ENCODE peak calls at places on chromosomes 11 and 22, in seven cellular contexts. K is cardiac muscle cell, T is dorsolateral prefrontal cortex, H is ovary, O is WERI-Rb-1, G is left lung, Y is MM.1S. W is an unnamed sample.

GRCh38 chr22:42581762-42582716 is 28.3 kb downstream of the SERHL2 start:
- DNase-seq in O (peak), K (peak), G (peak), H (peak), T (peak), Y (peak), W (peak)

GRCh38 chr11:35615911-35616900 is 2.1 kb upstream of the FJX1 start:
- DNase-seq in O (no peak), T (no peak), H (peak), Y (peak), K (peak), G (no peak), W (peak)

GRCh38 chr22:27991586-27992293 is 72.7 kb upstream of the PITPNB start:
- DNase-seq in Y (no peak), O (no peak), K (no peak), H (peak), T (no peak), G (no peak), W (no peak)

GRCh38 chr22:23828800-23829680 is 9.8 kb downstream of the DERL3 start:
- DNase-seq in T (no peak), G (no peak), K (no peak), H (no peak), O (no peak), Y (no peak), W (no peak)

GRCh38 chr11:12430912-12431311 is 53.5 kb downstream of the PARVA start:
- DNase-seq in G (no peak), H (peak), O (no peak), K (peak), T (no peak), Y (no peak), W (no peak)

GRCh38 chr11:129368889-129369672 is 6.6 kb upstream of the BARX2 start:
- DNase-seq in Y (peak), T (no peak), O (no peak), H (no peak), K (no peak), G (no peak), W (no peak)

GRCh38 chr22:36197065-36197440 is 4.6 kb downstream of the APOL4 start:
- DNase-seq in Y (peak), O (peak), T (no peak), K (peak), G (no peak), H (peak), W (no peak)

GRCh38 chr11:74696488-74696887 is 34.7 kb downstream of the CHRDL2 start:
- DNase-seq in Y (no peak), H (peak), K (peak), G (no peak), T (no peak), O (no peak), W (no peak)

GRCh38 chr11:77111277-77111676 is 8.6 kb downstream of the OMP start:
- DNase-seq in T (no peak), K (no peak), Y (no peak), O (no peak), G (no peak), H (no peak), W (no peak)

GRCh38 chr11:101618691-101619090 is 34.9 kb upstream of the TRPC6 start:
- DNase-seq in T (no peak), Y (no peak), O (no peak), G (no peak), K (no peak), H (no peak), W (no peak)

GRCh38 chr11:118295199-118295598 is 9.3 kb upstream of the CD3E start:
- DNase-seq in T (no peak), H (no peak), O (no peak), Y (no peak), G (no peak), K (no peak), W (no peak)

GRCh38 chr11:101582242-101583052 is 1.4 kb downstream of the TRPC6 start:
- DNase-seq in O (peak), K (no peak), T (no peak), Y (no peak), H (peak), G (peak), W (no peak)

GRCh38 chr22:49885281-49885680 is 31.6 kb downstream of the ZBED4 start:
- DNase-seq in T (no peak), O (no peak), Y (no peak), G (no peak), K (no peak), H (no peak), W (no peak)

GRCh38 chr11:13114566-13115465 is 105.7 kb downstream of the RASSF10 start:
- DNase-seq in H (no peak), G (no peak), K (no peak), Y (no peak), O (peak), T (no peak), W (no peak)

GRCh38 chr11:124415356-124415923 is 9.2 kb downstream of the OR8B4 start:
- DNase-seq in Y (peak), G (no peak), K (peak), O (no peak), T (no peak), H (no peak), W (no peak)

GRCh38 chr11:35911616-35912165 is 32.2 kb upstream of the LDLRAD3 start:
- DNase-seq in Y (no peak), K (peak), T (no peak), O (no peak), G (no peak), H (no peak), W (no peak)

GRCh38 chr11:6298605-6299004 is 21.7 kb downstream of the CAVIN3 start:
- DNase-seq in K (peak), G (peak), Y (peak), O (peak), H (no peak), T (no peak), W (no peak)

GRCh38 chr11:74863410-74863809 is 85.5 kb downstream of the XRRA1 start:
- DNase-seq in Y (no peak), T (no peak), G (no peak), O (no peak), K (no peak), H (no peak), W (no peak)

GRCh38 chr11:105553015-105553414 is 56.9 kb upstream of the GRIA4 start:
- DNase-seq in T (no peak), O (no peak), Y (no peak), K (peak), H (no peak), G (no peak), W (no peak)

GRCh38 chr11:34531663-34532062 is 18.1 kb upstream of the ELF5 start:
- DNase-seq in T (no peak), H (no peak), O (no peak), Y (no peak), G (no peak), K (no peak), W (no peak)

GRCh38 chr11:116061322-116061721 is 557.1 kb upstream of the CADM1 start:
- DNase-seq in G (no peak), H (no peak), T (no peak), Y (no peak), O (no peak), K (no peak), W (no peak)

GRCh38 chr11:35427158-35427557 is 7.8 kb upstream of the SLC1A2 start:
- DNase-seq in T (no peak), K (peak), H (no peak), Y (no peak), O (no peak), G (no peak), W (no peak)

GRCh38 chr11:95299078-95299611 is 68.1 kb upstream of the SESN3 start:
- DNase-seq in K (no peak), G (no peak), O (no peak), T (no peak), H (no peak), Y (no peak), W (no peak)

DNA sequence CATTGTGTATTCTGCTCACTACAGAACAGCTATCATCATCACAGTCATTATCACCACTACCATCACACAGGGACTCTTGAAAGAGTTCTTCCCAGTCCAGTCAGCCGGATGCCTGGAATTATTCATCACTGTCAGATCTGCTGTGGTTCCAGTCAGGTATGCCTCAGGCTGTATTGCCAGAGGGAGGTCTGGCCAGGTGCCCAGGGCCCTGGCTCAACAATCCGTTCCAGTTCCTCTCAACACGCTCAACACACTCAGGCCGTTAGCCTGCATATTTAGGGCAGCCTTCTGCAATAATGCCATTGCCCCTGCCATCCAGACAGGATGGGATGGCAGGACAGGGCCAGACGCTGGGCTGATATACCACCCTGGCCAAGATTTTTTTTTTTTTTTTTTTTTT is 28.6 kb upstream of the RASL10A start:
- DNase-seq in Y (no peak), K (peak), H (peak), O (no peak), T (no peak), G (peak), W (no peak)
- H3K27ac ChIP-seq in Y (no peak), K (peak), H (no peak), O (peak), T (peak), G (no peak), W (no peak)

GRCh38 chr11:125978171-125978570 is 32.3 kb downstream of the VSIG10L2 start:
- DNase-seq in K (no peak), Y (no peak), H (no peak), O (no peak), G (no peak), T (no peak), W (no peak)

GRCh38 chr11:125980421-125980820 is 34.6 kb downstream of the VSIG10L2 start:
- DNase-seq in T (no peak), Y (no peak), G (no peak), K (no peak), O (no peak), H (no peak), W (no peak)

GRCh38 chr11:125979521-125979920 is 33.7 kb downstream of the VSIG10L2 start:
- DNase-seq in O (no peak), T (no peak), Y (no peak), K (no peak), H (no peak), G (no peak), W (no peak)

GRCh38 chr11:125977333-125977732 is 31.5 kb downstream of the VSIG10L2 start:
- DNase-seq in T (no peak), H (no peak), Y (no peak), K (no peak), G (no peak), O (no peak), W (no peak)

DNA sequence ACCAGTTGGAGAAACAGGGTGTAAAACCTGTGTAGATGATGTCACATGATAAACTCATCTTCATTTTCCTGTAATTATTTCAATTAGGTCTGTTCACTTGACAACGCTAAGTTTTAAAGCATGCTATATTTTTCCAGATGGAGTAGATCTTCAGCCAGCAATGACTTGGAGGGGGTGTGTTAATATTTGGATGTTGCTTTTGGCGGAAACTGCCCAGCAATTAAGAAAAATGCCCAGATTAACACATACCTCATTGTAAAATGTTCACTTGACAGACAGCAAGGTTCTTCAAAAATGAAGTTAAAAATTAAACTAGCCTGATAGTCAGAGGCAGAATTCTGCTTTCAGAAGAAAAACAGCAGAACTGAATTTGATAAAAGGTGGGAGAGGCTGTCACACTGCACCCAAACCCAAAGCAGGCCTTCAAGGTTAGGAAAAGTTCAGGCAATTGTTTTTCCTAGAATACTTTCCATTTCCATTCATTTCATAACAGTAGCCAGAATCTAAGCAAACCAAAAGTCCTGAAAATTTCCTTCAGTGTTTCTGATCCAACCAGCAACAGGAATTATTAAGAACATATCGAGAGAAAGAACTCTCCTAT is 33.0 kb downstream of the VSIG10L2 start:
- DNase-seq in K (no peak), H (no peak), Y (no peak), G (no peak), O (no peak), T (no peak), W (no peak)
- H3K27ac ChIP-seq in K (no peak), H (peak), Y (no peak), G (no peak), O (no peak), T (no peak), W (no peak)

DNA sequence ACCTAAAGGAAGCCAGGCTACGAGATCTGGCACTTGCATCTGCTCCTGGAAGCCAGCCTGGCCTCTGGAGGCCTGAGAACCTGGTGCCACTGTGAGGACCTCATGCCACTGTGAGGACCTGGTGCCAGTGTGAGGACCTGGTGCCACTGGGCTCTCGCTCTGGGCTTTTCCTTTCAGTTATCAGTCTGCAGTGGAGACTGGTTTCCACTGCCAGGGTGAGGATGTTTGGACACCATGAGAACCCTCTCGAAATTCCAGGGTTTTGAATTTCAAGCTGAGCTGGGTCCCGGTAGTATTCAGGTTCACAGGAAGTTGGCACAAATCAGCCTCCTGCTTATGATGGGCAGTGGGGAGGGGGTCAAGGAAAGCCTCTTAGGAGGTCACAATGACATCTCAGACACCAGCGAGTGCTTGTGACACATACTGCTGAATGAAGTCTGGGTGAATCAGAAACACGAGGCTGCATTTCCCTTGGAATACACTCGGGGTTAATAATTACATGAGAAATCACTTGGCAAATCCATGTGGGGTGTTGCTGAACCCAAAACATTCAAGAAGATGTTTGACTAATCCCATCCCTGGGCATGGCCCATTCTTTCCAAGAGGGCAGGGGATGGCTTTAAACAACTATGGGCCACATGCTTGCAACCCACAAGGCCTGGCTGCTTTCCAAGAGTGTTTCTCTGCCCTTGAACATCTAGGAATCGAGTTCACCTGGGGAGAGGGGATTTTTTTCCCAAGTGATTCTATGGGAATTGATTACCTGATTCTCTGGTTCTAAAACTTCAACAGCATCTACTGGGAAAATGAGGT is 60.2 kb downstream of the LINC01488 start:
- DNase-seq in K (no peak), G (no peak), Y (no peak), T (no peak), O (no peak), H (no peak), W (no peak)
- H3K27ac ChIP-seq in K (no peak), G (peak), Y (no peak), T (no peak), O (no peak), H (no peak), W (no peak)

GRCh38 chr11:68471360-68472340 is 11.1 kb downstream of the PPP6R3 start:
- DNase-seq in H (no peak), O (no peak), Y (no peak), T (no peak), K (peak), G (no peak), W (no peak)
- H3K27ac ChIP-seq in H (no peak), O (no peak), Y (no peak), T (peak), K (no peak), G (no peak), W (no peak)

DNA sequence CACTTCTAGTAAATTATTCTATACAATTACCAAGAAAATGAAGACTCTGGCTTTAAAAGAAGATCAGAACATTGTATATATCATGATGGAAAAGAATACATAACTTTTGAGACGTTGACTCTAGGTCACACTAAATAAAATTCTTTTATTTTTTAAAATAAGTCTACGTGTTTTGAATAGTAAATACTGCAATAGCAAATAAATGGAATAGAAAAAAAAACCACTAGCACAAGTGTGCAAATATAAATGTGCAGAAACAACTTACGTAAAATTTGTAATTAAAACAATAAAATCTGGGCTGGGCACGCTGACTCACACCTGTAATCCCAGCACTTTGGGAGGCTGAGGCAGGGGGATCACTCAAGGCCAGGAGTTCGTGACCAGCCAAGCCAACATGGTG is 17.9 kb downstream of the SIK3 start:
- DNase-seq in O (no peak), G (no peak), Y (no peak), H (no peak), K (no peak), T (no peak), W (no peak)
- H3K27ac ChIP-seq in O (no peak), G (no peak), Y (no peak), H (no peak), K (no peak), T (peak), W (peak)

GRCh38 chr11:65251476-65251875 is 10.3 kb upstream of the POLA2 start:
- DNase-seq in H (no peak), K (peak), G (no peak), Y (no peak), T (no peak), O (no peak), W (no peak)
- H3K27ac ChIP-seq in H (no peak), K (no peak), G (no peak), Y (no peak), T (no peak), O (no peak), W (no peak)

DNA sequence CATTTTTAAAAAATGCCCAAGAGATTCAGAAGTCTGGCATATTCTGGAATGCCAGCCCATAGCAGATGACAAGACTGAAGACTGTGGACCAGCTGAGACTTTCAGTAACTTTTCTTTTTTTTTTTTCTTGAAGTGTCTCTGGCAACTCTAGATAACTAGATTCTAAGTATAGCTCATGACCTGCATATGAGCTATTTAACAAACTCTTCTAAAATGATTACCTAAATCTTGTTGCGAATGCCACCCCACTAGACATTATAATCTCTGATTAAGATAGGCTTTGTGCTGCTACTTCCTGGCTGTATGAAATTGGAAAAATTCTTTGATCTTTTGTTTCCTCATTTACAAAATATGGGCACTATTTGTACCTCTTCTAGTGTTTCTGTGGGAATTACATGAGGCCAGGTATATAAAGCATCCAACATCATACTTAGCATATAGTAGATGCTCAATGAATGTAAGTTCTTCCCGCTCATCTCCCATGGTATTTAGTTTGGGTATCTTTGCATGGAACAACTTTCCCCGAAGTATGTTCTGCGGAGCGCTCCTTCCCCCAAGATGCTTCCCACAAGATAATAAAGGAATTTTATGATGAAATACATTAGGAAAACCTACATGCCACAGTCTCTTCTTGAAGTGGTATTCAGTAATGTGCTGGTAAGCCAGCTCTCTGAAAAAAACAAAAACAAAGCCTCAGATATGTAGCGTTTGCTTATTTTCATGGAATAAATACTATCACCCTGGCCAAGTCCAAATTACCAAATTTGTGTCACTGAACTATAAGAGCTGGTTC is 86.9 kb upstream of the TIMP3 start:
- DNase-seq in T (no peak), O (no peak), G (no peak), K (peak), Y (no peak), H (no peak), W (no peak)
- H3K27ac ChIP-seq in T (no peak), O (no peak), G (no peak), K (no peak), Y (no peak), H (no peak), W (no peak)

DNA sequence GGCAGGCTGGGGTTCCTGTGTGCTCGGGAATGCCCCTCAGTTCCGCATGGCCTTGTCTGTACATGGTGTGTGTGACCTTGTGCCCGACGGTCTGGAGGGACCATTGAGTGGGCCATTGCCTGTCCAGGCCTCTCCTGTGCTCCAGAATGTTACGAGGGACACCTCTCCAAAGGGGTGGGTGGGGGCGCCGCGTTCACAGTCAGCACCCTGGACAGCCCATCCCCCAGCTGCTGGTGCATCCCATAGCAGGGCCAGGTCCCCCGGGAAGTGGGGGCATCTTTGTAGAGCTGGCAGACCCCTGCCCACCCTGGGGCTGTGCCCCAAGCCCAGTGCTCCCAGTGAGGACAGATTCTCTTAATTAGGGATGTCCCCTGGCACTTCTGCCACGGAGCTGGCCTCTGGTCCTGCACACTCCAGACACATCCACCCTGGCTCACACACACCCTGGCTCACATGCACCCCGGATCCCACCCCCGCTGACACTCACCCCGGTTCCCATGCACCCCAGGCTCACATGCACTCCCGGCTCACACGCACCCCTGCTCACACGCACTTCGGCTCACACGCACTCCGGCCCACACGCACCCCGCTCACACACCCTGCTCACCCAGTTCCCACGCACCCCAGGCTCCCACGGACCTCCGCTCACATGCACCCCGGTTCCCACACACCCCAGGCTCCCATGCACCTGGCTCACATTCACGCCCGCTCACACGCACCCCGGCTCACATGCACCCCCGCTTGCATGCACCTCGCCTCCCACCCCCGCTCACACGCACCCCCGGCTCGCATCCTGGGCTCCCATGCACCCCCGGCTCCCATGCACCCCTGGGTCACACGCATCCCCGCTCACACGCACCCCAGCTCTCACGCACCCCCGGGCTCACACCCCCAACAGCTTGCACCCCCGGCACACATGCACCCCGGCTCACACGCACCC is 15.7 kb downstream of the TSPAN4 start:
- DNase-seq in H (no peak), Y (no peak), T (no peak), O (no peak), K (no peak), G (no peak), W (no peak)
- H3K27ac ChIP-seq in H (no peak), Y (no peak), T (no peak), O (no peak), K (no peak), G (no peak), W (no peak)

W was measured in caudate nucleus.